ENCODE peak calls at places on chromosome 7, in four cellular contexts. One of them, this sample, is unnamed.

GRCh38 chr7:23067271-23067670 is 38.3 kb upstream of the KLHL7 start:
- DNase-seq in lower lobe of right lung: no peak
- DNase-seq in pancreas: no peak
- DNase-seq in tibial nerve: no peak
- DNase-seq in this sample: peak

GRCh38 chr7:96179863-96180262 is 142.0 kb downstream of the SLC25A13 start:
- DNase-seq in lower lobe of right lung: no peak
- DNase-seq in pancreas: no peak
- DNase-seq in tibial nerve: no peak
- DNase-seq in this sample: peak

GRCh38 chr7:91685544-91685943 is 195.0 kb downstream of the MTERF1 start:
- DNase-seq in tibial nerve: no peak
- DNase-seq in lower lobe of right lung: no peak
- DNase-seq in pancreas: no peak
- DNase-seq in this sample: peak

GRCh38 chr7:75842836-75843446 is 29.3 kb upstream of the CCL24 start:
- DNase-seq in tibial nerve: peak
- DNase-seq in lower lobe of right lung: no peak
- DNase-seq in pancreas: no peak
- DNase-seq in this sample: peak

GRCh38 chr7:55546826-55547225 is 25.5 kb downstream of the VOPP1 start:
- DNase-seq in pancreas: no peak
- DNase-seq in tibial nerve: peak
- DNase-seq in lower lobe of right lung: peak
- DNase-seq in this sample: peak

GRCh38 chr7:138001529-138002095 is at the start of gene CREB3L2:
- DNase-seq in tibial nerve: no peak
- DNase-seq in pancreas: peak
- DNase-seq in lower lobe of right lung: peak
- DNase-seq in this sample: no peak

GRCh38 chr7:18638594-18639452 is 143.3 kb downstream of the HDAC9 start:
- DNase-seq in tibial nerve: peak
- DNase-seq in lower lobe of right lung: no peak
- DNase-seq in pancreas: no peak
- DNase-seq in this sample: peak

GRCh38 chr7:111229951-111230350 is 139.0 kb downstream of the LRRN3 start:
- DNase-seq in tibial nerve: no peak
- DNase-seq in lower lobe of right lung: no peak
- DNase-seq in pancreas: no peak
- DNase-seq in this sample: no peak

GRCh38 chr7:37081436-37081835 is 357.1 kb upstream of the AOAH start:
- DNase-seq in tibial nerve: peak
- DNase-seq in lower lobe of right lung: no peak
- DNase-seq in pancreas: no peak
- DNase-seq in this sample: no peak

GRCh38 chr7:2897023-2897422 is 52.9 kb upstream of the GNA12 start:
- DNase-seq in tibial nerve: no peak
- DNase-seq in pancreas: no peak
- DNase-seq in lower lobe of right lung: no peak
- DNase-seq in this sample: no peak

GRCh38 chr7:27423290-27423689 is 180.7 kb downstream of the EVX1 start:
- DNase-seq in tibial nerve: no peak
- DNase-seq in pancreas: no peak
- DNase-seq in lower lobe of right lung: no peak
- DNase-seq in this sample: no peak

GRCh38 chr7:36620166-36620708 is 104.1 kb downstream of the AOAH start:
- DNase-seq in tibial nerve: no peak
- DNase-seq in pancreas: no peak
- DNase-seq in lower lobe of right lung: no peak
- DNase-seq in this sample: no peak

GRCh38 chr7:147653456-147653855 is 937.1 kb upstream of the C7orf33 start:
- DNase-seq in tibial nerve: no peak
- DNase-seq in lower lobe of right lung: no peak
- DNase-seq in pancreas: no peak
- DNase-seq in this sample: no peak

GRCh38 chr7:151233111-151233701 is 923 bp downstream of the CHPF2 start:
- DNase-seq in tibial nerve: no peak
- DNase-seq in pancreas: peak
- DNase-seq in lower lobe of right lung: no peak
- DNase-seq in this sample: peak

GRCh38 chr7:140446467-140446866 is 32.8 kb downstream of the MKRN1 start:
- DNase-seq in tibial nerve: no peak
- DNase-seq in lower lobe of right lung: no peak
- DNase-seq in pancreas: no peak
- DNase-seq in this sample: no peak

GRCh38 chr7:17422966-17423365 is 124.5 kb downstream of the AHR start:
- DNase-seq in pancreas: no peak
- DNase-seq in lower lobe of right lung: no peak
- DNase-seq in tibial nerve: no peak
- DNase-seq in this sample: no peak

GRCh38 chr7:98112077-98112476 is 5.4 kb downstream of the LMTK2 start:
- DNase-seq in pancreas: no peak
- DNase-seq in lower lobe of right lung: no peak
- DNase-seq in tibial nerve: no peak
- DNase-seq in this sample: no peak

GRCh38 chr7:29288534-29289091 is 94.0 kb downstream of the CHN2 start:
- DNase-seq in lower lobe of right lung: no peak
- DNase-seq in tibial nerve: no peak
- DNase-seq in pancreas: no peak
- DNase-seq in this sample: no peak

GRCh38 chr7:139230078-139230477 is 959 bp upstream of the UBN2 start:
- DNase-seq in tibial nerve: no peak
- DNase-seq in pancreas: no peak
- DNase-seq in lower lobe of right lung: no peak
- DNase-seq in this sample: no peak

GRCh38 chr7:71409550-71410157 is 277.7 kb downstream of the GALNT17 start:
- DNase-seq in lower lobe of right lung: no peak
- DNase-seq in tibial nerve: no peak
- DNase-seq in pancreas: no peak
- DNase-seq in this sample: no peak

GRCh38 chr7:99127636-99128035 is 16.3 kb downstream of the SMURF1 start:
- DNase-seq in tibial nerve: no peak
- DNase-seq in lower lobe of right lung: no peak
- DNase-seq in pancreas: no peak
- DNase-seq in this sample: no peak

GRCh38 chr7:36506130-36506794 is 116.6 kb downstream of the ANLN start:
- DNase-seq in pancreas: no peak
- DNase-seq in lower lobe of right lung: no peak
- DNase-seq in tibial nerve: no peak
- DNase-seq in this sample: no peak

GRCh38 chr7:83921798-83922607 is 272.6 kb downstream of the SEMA3A start:
- DNase-seq in lower lobe of right lung: no peak
- DNase-seq in pancreas: no peak
- DNase-seq in tibial nerve: no peak
- DNase-seq in this sample: peak

GRCh38 chr7:120272261-120272895 is 597 bp upstream of the KCND2 start:
- DNase-seq in tibial nerve: no peak
- DNase-seq in lower lobe of right lung: no peak
- DNase-seq in pancreas: no peak
- DNase-seq in this sample: peak

GRCh38 chr7:75813781-75814236 is at the start of gene CCL24:
- DNase-seq in lower lobe of right lung: peak
- DNase-seq in pancreas: no peak
- DNase-seq in tibial nerve: no peak
- DNase-seq in this sample: no peak

GRCh38 chr7:28573751-28574295 is 161.5 kb downstream of the CREB5 start:
- DNase-seq in pancreas: no peak
- DNase-seq in tibial nerve: no peak
- DNase-seq in lower lobe of right lung: no peak
- DNase-seq in this sample: no peak

GRCh38 chr7:123208793-123209192 is 9.0 kb upstream of the SLC13A1 start:
- DNase-seq in tibial nerve: no peak
- DNase-seq in lower lobe of right lung: no peak
- DNase-seq in pancreas: no peak
- DNase-seq in this sample: no peak

GRCh38 chr7:41774966-41775365 is 72.1 kb upstream of the INHBA start:
- DNase-seq in lower lobe of right lung: no peak
- DNase-seq in tibial nerve: no peak
- DNase-seq in pancreas: no peak
- DNase-seq in this sample: no peak

GRCh38 chr7:158663428-158663741 is 41.2 kb downstream of the NCAPG2 start:
- DNase-seq in lower lobe of right lung: no peak
- DNase-seq in pancreas: no peak
- DNase-seq in tibial nerve: no peak
- DNase-seq in this sample: no peak

GRCh38 chr7:97479740-97480290 is 252.1 kb upstream of the TAC1 start:
- DNase-seq in tibial nerve: no peak
- DNase-seq in pancreas: no peak
- DNase-seq in lower lobe of right lung: no peak
- DNase-seq in this sample: no peak

GRCh38 chr7:88881136-88881535 is 85.6 kb upstream of the TEX47 start:
- DNase-seq in tibial nerve: no peak
- DNase-seq in pancreas: no peak
- DNase-seq in lower lobe of right lung: no peak
- DNase-seq in this sample: no peak

GRCh38 chr7:88888684-88889083 is 93.1 kb upstream of the TEX47 start:
- DNase-seq in tibial nerve: no peak
- DNase-seq in lower lobe of right lung: no peak
- DNase-seq in pancreas: no peak
- DNase-seq in this sample: no peak

GRCh38 chr7:88885131-88885530 is 89.6 kb upstream of the TEX47 start:
- DNase-seq in pancreas: no peak
- DNase-seq in lower lobe of right lung: no peak
- DNase-seq in tibial nerve: no peak
- DNase-seq in this sample: no peak
- TF ChIP-seq CTCF in pancreas: no peak
- TF ChIP-seq CTCF in lower lobe of right lung: no peak
- TF ChIP-seq CTCF in tibial nerve: no peak
- TF ChIP-seq CTCF in this sample: no peak

DNA sequence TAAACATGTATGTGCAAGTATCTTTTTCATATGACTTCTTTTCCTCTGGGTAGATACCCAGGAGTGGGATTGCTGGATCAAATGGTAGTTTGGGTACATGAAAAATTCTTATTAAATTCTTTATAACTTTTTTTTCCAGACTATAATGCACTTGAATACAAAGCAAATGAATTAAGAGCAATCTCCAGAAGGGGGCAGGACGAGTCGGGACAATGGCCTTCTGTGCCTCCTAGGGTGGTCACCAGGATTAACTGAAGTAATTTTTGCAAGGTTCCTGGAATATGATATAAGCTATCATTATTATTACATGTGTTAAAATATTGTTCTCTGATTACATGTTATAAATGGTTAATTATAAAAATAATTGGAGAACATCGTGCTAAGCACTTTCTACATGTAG is 127.2 kb downstream of the PPP1R17 start:
- DNase-seq in tibial nerve: no peak
- DNase-seq in pancreas: no peak
- DNase-seq in lower lobe of right lung: no peak
- DNase-seq in this sample: no peak
- TF ChIP-seq CTCF in tibial nerve: no peak
- TF ChIP-seq CTCF in pancreas: no peak
- TF ChIP-seq CTCF in lower lobe of right lung: peak
- TF ChIP-seq CTCF in this sample: peak

GRCh38 chr7:12211054-12212050 is at the start of gene TMEM106B:
- DNase-seq in pancreas: peak
- DNase-seq in tibial nerve: peak
- DNase-seq in lower lobe of right lung: peak
- DNase-seq in this sample: peak
- TF ChIP-seq CTCF in pancreas: no peak
- TF ChIP-seq CTCF in tibial nerve: no peak
- TF ChIP-seq CTCF in lower lobe of right lung: no peak
- TF ChIP-seq CTCF in this sample: no peak

GRCh38 chr7:836429-836828 is 4.2 kb downstream of the SUN1 start:
- DNase-seq in pancreas: no peak
- DNase-seq in lower lobe of right lung: no peak
- DNase-seq in tibial nerve: no peak
- DNase-seq in this sample: peak
- TF ChIP-seq CTCF in pancreas: no peak
- TF ChIP-seq CTCF in lower lobe of right lung: peak
- TF ChIP-seq CTCF in tibial nerve: peak
- TF ChIP-seq CTCF in this sample: peak

GRCh38 chr7:7327423-7327822 is 145.1 kb downstream of the C1GALT1 start:
- DNase-seq in tibial nerve: no peak
- DNase-seq in pancreas: no peak
- DNase-seq in lower lobe of right lung: no peak
- DNase-seq in this sample: no peak

GRCh38 chr7:7329321-7329720 is 147.0 kb downstream of the C1GALT1 start:
- DNase-seq in pancreas: no peak
- DNase-seq in tibial nerve: no peak
- DNase-seq in lower lobe of right lung: no peak
- DNase-seq in this sample: no peak

GRCh38 chr7:7333610-7334009 is 151.3 kb downstream of the C1GALT1 start:
- DNase-seq in tibial nerve: no peak
- DNase-seq in pancreas: no peak
- DNase-seq in lower lobe of right lung: no peak
- DNase-seq in this sample: no peak

GRCh38 chr7:7331523-7331922 is 149.2 kb downstream of the C1GALT1 start:
- DNase-seq in tibial nerve: no peak
- DNase-seq in lower lobe of right lung: no peak
- DNase-seq in pancreas: no peak
- DNase-seq in this sample: no peak

GRCh38 chr7:7330997-7331396 is 148.7 kb downstream of the C1GALT1 start:
- DNase-seq in lower lobe of right lung: no peak
- DNase-seq in pancreas: no peak
- DNase-seq in tibial nerve: no peak
- DNase-seq in this sample: no peak
- TF ChIP-seq CTCF in lower lobe of right lung: no peak
- TF ChIP-seq CTCF in pancreas: no peak
- TF ChIP-seq CTCF in tibial nerve: no peak
- TF ChIP-seq CTCF in this sample: no peak

GRCh38 chr7:8724080-8724718 is 290.8 kb downstream of the NXPH1 start:
- DNase-seq in pancreas: peak
- DNase-seq in lower lobe of right lung: no peak
- DNase-seq in tibial nerve: peak
- DNase-seq in this sample: peak
- TF ChIP-seq CTCF in pancreas: no peak
- TF ChIP-seq CTCF in lower lobe of right lung: peak
- TF ChIP-seq CTCF in tibial nerve: peak
- TF ChIP-seq CTCF in this sample: peak

DNA sequence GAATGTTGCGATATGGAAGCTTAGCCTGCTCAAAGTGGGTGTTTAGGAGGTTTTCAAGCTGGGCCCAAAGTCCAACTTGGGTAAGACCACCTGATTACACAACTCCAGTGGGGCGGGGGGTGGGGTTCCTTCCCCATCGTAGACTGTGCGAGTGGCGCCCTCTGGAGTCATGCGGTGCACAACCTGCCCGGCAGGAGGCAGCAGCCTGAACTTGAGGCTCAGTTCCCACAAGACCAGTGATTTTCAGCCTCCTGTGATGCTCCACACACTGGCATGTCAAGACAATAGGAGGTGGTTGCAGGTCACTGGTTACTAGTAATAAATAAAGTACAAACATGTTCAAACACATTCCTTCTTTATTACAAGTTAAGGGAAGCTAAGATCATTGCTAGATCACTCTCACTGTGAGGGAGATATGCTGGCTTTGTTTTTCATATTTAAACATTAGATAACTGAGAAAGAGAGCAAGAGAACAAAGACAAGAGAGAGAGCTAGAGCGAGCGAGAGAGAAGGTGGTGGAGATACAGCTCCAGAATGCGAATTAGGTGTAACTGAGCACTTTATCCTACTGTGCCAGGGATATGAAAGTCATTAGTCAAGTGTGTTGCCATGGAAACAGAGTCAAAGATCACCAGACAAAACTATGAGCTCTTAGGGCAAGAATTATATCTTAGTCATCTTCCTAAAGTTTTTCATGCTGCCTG is 97.4 kb upstream of the BMPER start:
- DNase-seq in pancreas: no peak
- DNase-seq in tibial nerve: no peak
- DNase-seq in lower lobe of right lung: no peak
- DNase-seq in this sample: peak
- TF ChIP-seq CTCF in pancreas: no peak
- TF ChIP-seq CTCF in tibial nerve: no peak
- TF ChIP-seq CTCF in lower lobe of right lung: no peak
- TF ChIP-seq CTCF in this sample: peak

This sample was measured in foreskin fibroblast.